ENCODE peak calls at places on chromosome 4, in eight cellular contexts. O is HEK293T; C is fibroblast of the aortic adventitia; F is stimulated activated CD8-positive, alpha-beta memory T cell treated with anti-CD3 and anti-CD28 coated beads, Interleukin-15, amount 100 ng/mL, for 4 hours; G is CD8-positive, alpha-beta T cell; P is SK-N-SH; R is MV-4-11; M is fibroblast of mammary gland. I is an unnamed sample.

GRCh38 chr4:154927126-154927525 is 146.1 kb downstream of the RBM46 start:
- DNase-seq in O (no peak), C (no peak), F (no peak), G (no peak), P (no peak), R (no peak), M (no peak), I (no peak)

GRCh38 chr4:1369091-1369450 is 22.1 kb downstream of the UVSSA start:
- DNase-seq in O (no peak), C (no peak), F (no peak), G (no peak), P (no peak), R (no peak), M (no peak), I (no peak)

GRCh38 chr4:37615059-37615719 is 71.0 kb downstream of the RELL1 start:
- DNase-seq in O (no peak), C (no peak), F (no peak), G (no peak), P (peak; percentile 69), R (no peak), M (no peak), I (no peak)

GRCh38 chr4:75512336-75513211 is 1.6 kb downstream of the RCHY1 start:
- DNase-seq in O (no peak), C (peak; percentile 48), F (no peak), G (no peak), P (no peak), R (peak; percentile 81), M (peak; percentile 65), I (peak; percentile 58)

GRCh38 chr4:172666711-172667368 is 501.8 kb upstream of the GALNT7 start:
- DNase-seq in O (peak; percentile 61), C (peak; percentile 4), F (no peak), G (no peak), P (no peak), R (no peak), M (no peak), I (peak; percentile 39)

GRCh38 chr4:125317526-125317880 is 2.7 kb downstream of the FAT4 start:
- DNase-seq in O (no peak), C (peak; percentile 49), F (no peak), G (no peak), P (peak; percentile 57), R (no peak), M (peak; percentile 68), I (peak; percentile 58)

GRCh38 chr4:128856246-128856645 is 46.7 kb downstream of the JADE1 start:
- DNase-seq in O (no peak), C (no peak), F (no peak), G (no peak), P (no peak), R (no peak), M (peak; percentile 18), I (no peak)

GRCh38 chr4:186190456-186191265 is 706 bp upstream of the CYP4V2 start:
- DNase-seq in O (peak; percentile 34), C (peak; percentile 32), F (peak; percentile 9), G (peak; percentile 80), P (peak; percentile 86), R (peak; percentile 53), M (peak; percentile 18), I (no peak)

GRCh38 chr4:2745981-2746806 is 9.9 kb downstream of the TNIP2 start:
- DNase-seq in O (no peak), C (no peak), F (peak; percentile 89), G (peak; percentile 68), P (no peak), R (peak; percentile 93), M (peak; percentile 45), I (no peak)

GRCh38 chr4:68736813-68737212 is 66.4 kb upstream of the UGT2B15 start:
- DNase-seq in O (no peak), C (no peak), F (no peak), G (no peak), P (no peak), R (no peak), M (no peak), I (no peak)

GRCh38 chr4:53346920-53347852 is 18.7 kb downstream of the SCFD2 start:
- DNase-seq in O (no peak), C (peak; percentile 65), F (no peak), G (no peak), P (peak; percentile 38), R (no peak), M (peak; percentile 62), I (peak; percentile 47)

GRCh38 chr4:102342404-102343074 is 2.7 kb downstream of the SLC39A8 start:
- DNase-seq in O (no peak), C (no peak), F (no peak), G (no peak), P (no peak), R (no peak), M (no peak), I (no peak)

GRCh38 chr4:124199755-124200154 is 512.8 kb downstream of the ANKRD50 start:
- DNase-seq in O (no peak), C (peak; percentile 61), F (no peak), G (no peak), P (no peak), R (no peak), M (peak; percentile 74), I (peak; percentile 38)

GRCh38 chr4:89894654-89895652 is at the start of gene MMRN1:
- DNase-seq in O (no peak), C (no peak), F (no peak), G (no peak), P (no peak), R (no peak), M (no peak), I (no peak)

GRCh38 chr4:1490011-1490905 is 84.0 kb upstream of the NKX1-1 start:
- DNase-seq in O (no peak), C (no peak), F (no peak), G (no peak), P (peak; percentile 71), R (no peak), M (no peak), I (no peak)

GRCh38 chr4:47374477-47374876 is 89.0 kb downstream of the COMMD8 start:
- DNase-seq in O (no peak), C (no peak), F (no peak), G (no peak), P (no peak), R (no peak), M (peak; percentile 15), I (peak; percentile 2)

GRCh38 chr4:147714575-147715401 is 17.1 kb upstream of the ARHGAP10 start:
- DNase-seq in O (no peak), C (peak; percentile 94), F (no peak), G (no peak), P (no peak), R (no peak), M (peak; percentile 83), I (peak; percentile 86)

GRCh38 chr4:139943277-139943676 is 210.7 kb downstream of the MAML3 start:
- DNase-seq in O (no peak), C (peak; percentile 28), F (no peak), G (no peak), P (no peak), R (no peak), M (no peak), I (no peak)

GRCh38 chr4:162659716-162660115 is 495.9 kb upstream of the FSTL5 start:
- DNase-seq in O (no peak), C (no peak), F (no peak), G (no peak), P (no peak), R (no peak), M (no peak), I (no peak)

GRCh38 chr4:147596976-147597375 is 20.2 kb upstream of the TMEM184C start:
- DNase-seq in O (no peak), C (peak; percentile 76), F (no peak), G (no peak), P (no peak), R (no peak), M (peak; percentile 75), I (peak; percentile 86)

GRCh38 chr4:73520821-73521220 is 39.3 kb downstream of the AFM start:
- DNase-seq in O (no peak), C (peak; percentile 96), F (no peak), G (no peak), P (no peak), R (no peak), M (peak; percentile 95), I (peak; percentile 74)